ENCODE peak calls at places on chromosome 1, in nine cellular contexts. T, U, Z, R, C, H, A, X and G are unnamed samples.

GRCh38 chr1:5119496-5120234 is 465.3 kb downstream of the AJAP1 start:
- DNase-seq in Z (no peak), X (no peak), T (no peak), C (no peak), H (no peak), R (no peak), A (no peak), U (no peak), G (no peak)

GRCh38 chr1:87045757-87046422 is 131.5 kb downstream of the HS2ST1 start:
- DNase-seq in U (peak), A (no peak), H (no peak), X (no peak), Z (no peak), T (no peak), R (no peak), C (peak), G (no peak)

GRCh38 chr1:15802234-15802965 is 5.0 kb downstream of the UQCRHL start:
- DNase-seq in H (no peak), A (no peak), T (no peak), Z (no peak), X (no peak), C (no peak), R (no peak), U (no peak), G (no peak)

GRCh38 chr1:177914603-177915002 is 55.3 kb downstream of the SEC16B start:
- DNase-seq in H (no peak), A (no peak), X (no peak), C (no peak), Z (no peak), R (no peak), U (no peak), T (no peak), G (no peak)

GRCh38 chr1:40265298-40265697 is 7.3 kb downstream of the ZMPSTE24 start:
- DNase-seq in T (no peak), A (no peak), U (no peak), Z (no peak), X (no peak), H (no peak), C (no peak), R (no peak), G (no peak)

GRCh38 chr1:84800090-84801073 is 92.6 kb downstream of the LPAR3 start:
- DNase-seq in U (no peak), A (no peak), X (no peak), T (no peak), C (no peak), R (no peak), Z (no peak), H (no peak), G (no peak)

GRCh38 chr1:8381618-8382017 is 63.7 kb downstream of the SLC45A1 start:
- DNase-seq in X (no peak), A (no peak), R (no peak), T (no peak), Z (peak), C (no peak), U (no peak), H (no peak), G (no peak)

GRCh38 chr1:206647224-206647623 is 11.9 kb downstream of the DYRK3 start:
- DNase-seq in U (no peak), C (no peak), X (no peak), Z (no peak), R (no peak), A (no peak), H (no peak), T (no peak), G (no peak)

GRCh38 chr1:167043752-167044488 is 46.3 kb downstream of the GPA33 start:
- DNase-seq in R (no peak), T (peak), U (peak), A (peak), Z (no peak), C (peak), X (no peak), H (peak), G (peak)

GRCh38 chr1:109391161-109391556 is 6.6 kb downstream of the SORT1 start:
- DNase-seq in T (no peak), U (no peak), X (no peak), H (no peak), C (no peak), A (no peak), Z (no peak), R (no peak), G (no peak)

GRCh38 chr1:243916160-243916559 is 66.1 kb upstream of the AKT3 start:
- DNase-seq in T (no peak), H (no peak), A (no peak), U (no peak), C (no peak), Z (no peak), X (no peak), R (no peak), G (no peak)

GRCh38 chr1:1778827-1779675 is 781 bp upstream of the NADK start:
- DNase-seq in T (peak), C (peak), H (peak), Z (no peak), R (peak), X (peak), U (peak), A (peak), G (peak)

GRCh38 chr1:1938613-1939295 is 19.7 kb upstream of the TMEM52 start:
- DNase-seq in H (no peak), X (no peak), C (no peak), Z (no peak), A (no peak), T (no peak), U (no peak), R (no peak), G (no peak)

GRCh38 chr1:33237579-33237978 is 18.7 kb upstream of the ZNF362 start:
- DNase-seq in Z (no peak), T (no peak), C (no peak), R (no peak), U (no peak), H (no peak), A (no peak), X (no peak), G (no peak)

GRCh38 chr1:183096889-183097288 is 73.7 kb downstream of the LAMC1 start:
- DNase-seq in C (no peak), H (no peak), X (no peak), R (no peak), Z (no peak), U (no peak), T (peak), A (peak), G (no peak)

GRCh38 chr1:109488201-109488600 is 4.5 kb downstream of the ATXN7L2 start:
- DNase-seq in X (no peak), Z (no peak), U (no peak), A (no peak), H (no peak), R (no peak), C (no peak), T (no peak), G (no peak)

GRCh38 chr1:25628741-25629421 is 12.3 kb downstream of the MAN1C1 start:
- DNase-seq in H (no peak), A (no peak), R (no peak), Z (no peak), U (no peak), C (no peak), X (no peak), T (no peak), G (no peak)

GRCh38 chr1:207851696-207852095 is 59.2 kb downstream of the CD34 start:
- DNase-seq in R (no peak), X (no peak), C (no peak), A (no peak), U (no peak), Z (no peak), T (no peak), H (no peak), G (no peak)

GRCh38 chr1:191839891-191840290 is 318.4 kb upstream of the RGS18 start:
- DNase-seq in H (no peak), Z (no peak), A (no peak), U (no peak), C (no peak), R (no peak), X (no peak), T (no peak), G (no peak)

GRCh38 chr1:16072616-16073484 is 601 bp downstream of the FAM131C start:
- DNase-seq in A (no peak), H (no peak), C (no peak), T (no peak), Z (no peak), U (no peak), R (no peak), X (no peak), G (no peak)

GRCh38 chr1:165888552-165888920 is 61.1 kb downstream of the UCK2 start:
- DNase-seq in T (no peak), A (no peak), H (no peak), C (no peak), U (no peak), Z (no peak), X (no peak), R (no peak), G (no peak)

GRCh38 chr1:207959141-207959825 is 48.4 kb upstream of the CD34 start:
- DNase-seq in Z (no peak), H (peak), A (peak), T (peak), X (peak), C (peak), R (peak), U (no peak), G (peak)

GRCh38 chr1:84758968-84759491 is 68.8 kb upstream of the SSX2IP start:
- DNase-seq in T (no peak), R (no peak), C (no peak), X (no peak), H (no peak), A (no peak), Z (no peak), U (no peak), G (no peak)

GRCh38 chr1:9292361-9293240 is at the start of gene SPSB1:
- DNase-seq in X (no peak), T (peak), C (peak), Z (no peak), H (peak), R (no peak), A (peak), U (peak), G (peak)

GRCh38 chr1:17007121-17007520 is 4.6 kb downstream of the ATP13A2 start:
- DNase-seq in R (no peak), H (no peak), Z (no peak), U (no peak), C (no peak), X (no peak), A (no peak), T (no peak), G (no peak)

GRCh38 chr1:197914510-197914909 is 2.7 kb upstream of the LHX9 start:
- DNase-seq in H (no peak), U (no peak), A (no peak), T (no peak), X (no peak), R (no peak), C (no peak), Z (no peak), G (no peak)

GRCh38 chr1:160884579-160884978 is 401 bp downstream of the ITLN1 start:
- DNase-seq in R (no peak), U (no peak), T (no peak), A (no peak), H (no peak), C (no peak), Z (no peak), X (no peak), G (no peak)

GRCh38 chr1:186681806-186682205 is 1.6 kb upstream of the PTGS2 start:
- DNase-seq in A (no peak), T (no peak), Z (peak), R (no peak), X (no peak), U (no peak), H (no peak), C (no peak), G (no peak)

GRCh38 chr1:59142663-59143487 is 154.0 kb upstream of the FGGY start:
- DNase-seq in C (peak), Z (peak), A (no peak), H (no peak), R (no peak), X (no peak), T (no peak), U (no peak), G (no peak)

GRCh38 chr1:29875557-29876028 is 639.3 kb downstream of the PTPRU start:
- DNase-seq in A (peak), R (peak), Z (no peak), X (no peak), H (no peak), U (no peak), C (no peak), T (no peak), G (no peak)

GRCh38 chr1:22543679-22544078 is 19.6 kb upstream of the EPHA8 start:
- DNase-seq in T (no peak), A (no peak), C (no peak), X (no peak), H (no peak), Z (no peak), U (no peak), R (no peak), G (no peak)

GRCh38 chr1:155646307-155646706 is 36.3 kb downstream of the MSTO1 start:
- DNase-seq in H (no peak), T (no peak), Z (no peak), U (no peak), R (peak), A (no peak), X (no peak), C (no peak), G (no peak)

GRCh38 chr1:19845166-19845954 is 30.3 kb upstream of the RNF186 start:
- DNase-seq in H (no peak), R (no peak), A (no peak), X (no peak), T (no peak), Z (no peak), U (no peak), C (no peak), G (no peak)

GRCh38 chr1:112954059-112954458 is 1.9 kb downstream of the SLC16A1 start:
- DNase-seq in A (no peak), C (no peak), Z (no peak), U (no peak), H (no peak), X (no peak), T (no peak), R (no peak), G (no peak)

GRCh38 chr1:185108324-185108723 is 48.4 kb downstream of the TRMT1L start:
- DNase-seq in Z (no peak), A (no peak), C (no peak), R (no peak), X (no peak), U (no peak), T (no peak), H (no peak), G (no peak)

DNA sequence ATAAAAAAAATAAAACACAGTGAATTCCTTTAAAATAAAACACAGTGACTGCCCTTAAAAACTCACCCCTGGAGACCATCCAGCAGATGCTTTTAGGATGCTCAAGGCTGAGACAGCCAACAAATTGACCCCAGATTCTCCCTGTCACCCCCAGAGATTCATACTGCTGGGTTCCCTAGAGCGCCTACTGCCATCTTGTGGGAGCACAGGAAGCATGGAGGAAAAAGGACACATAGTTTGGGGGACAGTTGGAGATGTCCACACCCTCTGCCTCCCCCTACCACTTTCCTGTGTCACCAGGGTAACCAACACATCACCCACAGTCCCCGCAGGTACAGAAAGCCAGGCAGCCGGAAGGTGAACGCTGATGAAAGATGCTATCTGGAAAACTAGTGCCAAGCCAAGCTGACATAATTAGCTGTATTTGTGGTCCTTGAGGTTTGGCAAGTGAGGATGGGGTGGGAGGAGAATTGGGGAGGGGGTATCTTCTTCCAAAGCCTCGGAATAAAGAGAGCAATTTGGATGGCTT is 30.8 kb downstream of the KLHDC7A start:
- DNase-seq in C (no peak), T (no peak), R (no peak), U (no peak), X (no peak), H (no peak), A (no peak), Z (no peak), G (no peak)
- TF ChIP-seq CTCF in C (no peak), T (no peak), R (no peak), U (no peak), X (no peak), H (no peak), A (no peak), Z (no peak), G (peak)

GRCh38 chr1:111754964-111755320 is 759 bp upstream of the DDX20 start:
- DNase-seq in Z (no peak), A (peak), T (peak), X (no peak), H (peak), C (peak), U (peak), R (no peak), G (no peak)

GRCh38 chr1:111761717-111762116 is 6.0 kb downstream of the DDX20 start:
- DNase-seq in A (no peak), X (no peak), H (no peak), U (no peak), C (no peak), Z (no peak), T (no peak), R (no peak), G (no peak)

GRCh38 chr1:111756124-111756513 is 418 bp downstream of the DDX20 start:
- DNase-seq in H (no peak), X (no peak), T (no peak), U (no peak), A (no peak), Z (no peak), R (no peak), C (no peak), G (no peak)

GRCh38 chr1:111755321-111756123 is at the start of gene DDX20:
- DNase-seq in R (peak), C (peak), T (peak), A (peak), H (peak), X (peak), U (peak), Z (peak), G (peak)

GRCh38 chr1:111758373-111758772 is 2.7 kb downstream of the DDX20 start:
- DNase-seq in R (no peak), H (no peak), X (no peak), T (no peak), U (no peak), Z (no peak), A (no peak), C (no peak), G (no peak)
- TF ChIP-seq CTCF in R (no peak), H (peak), X (no peak), T (no peak), U (no peak), Z (no peak), A (no peak), C (no peak), G (no peak)

GRCh38 chr1:65151641-65152040 is 3.6 kb downstream of the AK4 start:
- DNase-seq in T (no peak), C (no peak), U (no peak), H (no peak), Z (no peak), A (no peak), X (no peak), R (no peak), G (no peak)
- TF ChIP-seq CTCF in T (no peak), C (no peak), U (no peak), H (no peak), Z (no peak), A (no peak), X (no peak), R (no peak), G (no peak)

GRCh38 chr1:179445593-179445992 is 79.8 kb downstream of the AXDND1 start:
- DNase-seq in X (no peak), Z (no peak), H (no peak), C (no peak), A (no peak), R (no peak), U (no peak), T (no peak), G (no peak)

GRCh38 chr1:179448429-179449149 is 82.8 kb downstream of the AXDND1 start:
- DNase-seq in C (no peak), A (no peak), H (no peak), T (no peak), X (no peak), Z (no peak), U (no peak), R (no peak), G (no peak)

DNA sequence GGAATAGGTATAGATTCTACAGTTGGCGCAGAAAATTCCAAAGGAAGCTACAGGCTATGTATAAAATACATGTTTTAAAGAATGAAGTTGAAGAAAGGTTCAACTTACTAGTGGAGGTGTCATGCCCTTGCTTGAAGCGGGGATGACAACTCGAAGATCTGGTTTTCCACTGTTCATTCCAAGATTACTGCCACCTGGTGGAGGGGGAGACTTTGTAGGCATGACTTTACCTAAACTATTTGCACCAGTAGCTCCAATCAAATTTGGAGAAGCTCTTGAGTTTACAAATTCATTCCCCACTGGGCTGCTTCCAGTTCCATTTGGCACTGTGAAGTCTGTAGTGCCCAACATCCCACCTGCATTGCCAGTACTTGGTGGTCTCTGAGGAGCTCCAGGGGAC is 81.7 kb downstream of the AXDND1 start:
- DNase-seq in C (no peak), T (no peak), A (no peak), H (peak), R (no peak), U (no peak), Z (no peak), X (no peak), G (no peak)
- TF ChIP-seq CTCF in C (peak), T (peak), A (no peak), H (no peak), R (no peak), U (no peak), Z (peak), X (no peak), G (no peak)